ENCODE peak calls at places on chromosome 7, in seven cellular contexts. P is ascending aorta, Y is tibial nerve, L is stomach, C is HCT116, D is suprapubic skin, M is tibial artery. F is an unnamed sample.

GRCh38 chr7:23075571-23075970 is 30.0 kb upstream of the KLHL7 start:
- DNase-seq in P (no peak), Y (no peak), L (no peak), C (no peak), D (no peak), M (no peak), F (no peak)

GRCh38 chr7:148587076-148587475 is 3.5 kb upstream of the C7orf33 start:
- DNase-seq in P (no peak), Y (no peak), L (no peak), C (no peak), D (no peak), M (no peak), F (no peak)

GRCh38 chr7:150375662-150376521 is 3.2 kb upstream of the ZNF775 start:
- DNase-seq in P (no peak), Y (no peak), L (no peak), C (no peak), D (no peak), M (no peak), F (no peak)

GRCh38 chr7:127629268-127629854 is 11.4 kb upstream of the PAX4 start:
- DNase-seq in P (no peak), Y (no peak), L (peak; percentile 35), C (peak; percentile 50), D (no peak), M (no peak), F (no peak)

GRCh38 chr7:94509264-94509878 is at the start of gene CASD1:
- DNase-seq in P (no peak), Y (no peak), L (peak; percentile 55), C (no peak), D (peak; percentile 70), M (peak; percentile 49), F (peak; percentile 75)

GRCh38 chr7:69937097-69937496 is 338.8 kb downstream of the AUTS2 start:
- DNase-seq in P (no peak), Y (no peak), L (no peak), C (no peak), D (no peak), M (no peak), F (no peak)

GRCh38 chr7:121369462-121369861 is 26.6 kb downstream of the FAM3C start:
- DNase-seq in P (no peak), Y (no peak), L (no peak), C (no peak), D (no peak), M (no peak), F (no peak)

GRCh38 chr7:156474241-156474743 is 166.3 kb upstream of the RNF32 start:
- DNase-seq in P (no peak), Y (no peak), L (no peak), C (no peak), D (no peak), M (no peak), F (no peak)

GRCh38 chr7:98119257-98119918 is 12.7 kb downstream of the LMTK2 start:
- DNase-seq in P (no peak), Y (no peak), L (no peak), C (no peak), D (no peak), M (no peak), F (no peak)

GRCh38 chr7:139936760-139937310 is 107.8 kb downstream of the TBXAS1 start:
- DNase-seq in P (no peak), Y (no peak), L (no peak), C (no peak), D (no peak), M (no peak), F (no peak)

GRCh38 chr7:106563466-106564150 is 97.3 kb downstream of the CCDC71L start:
- DNase-seq in P (no peak), Y (no peak), L (no peak), C (no peak), D (no peak), M (no peak), F (no peak)

GRCh38 chr7:32588657-32589056 is 93.4 kb downstream of the AVL9 start:
- DNase-seq in P (no peak), Y (no peak), L (no peak), C (no peak), D (no peak), M (no peak), F (no peak)

GRCh38 chr7:51246258-51247245 is 70.1 kb downstream of the COBL start:
- DNase-seq in P (no peak), Y (no peak), L (no peak), C (no peak), D (no peak), M (no peak), F (no peak)

GRCh38 chr7:141481971-141482370 is 69.2 kb upstream of the AGK start:
- DNase-seq in P (no peak), Y (no peak), L (no peak), C (no peak), D (no peak), M (no peak), F (no peak)

GRCh38 chr7:77427996-77428603 is 12.0 kb upstream of the GSAP start:
- DNase-seq in P (no peak), Y (no peak), L (no peak), C (no peak), D (no peak), M (no peak), F (no peak)

DNA sequence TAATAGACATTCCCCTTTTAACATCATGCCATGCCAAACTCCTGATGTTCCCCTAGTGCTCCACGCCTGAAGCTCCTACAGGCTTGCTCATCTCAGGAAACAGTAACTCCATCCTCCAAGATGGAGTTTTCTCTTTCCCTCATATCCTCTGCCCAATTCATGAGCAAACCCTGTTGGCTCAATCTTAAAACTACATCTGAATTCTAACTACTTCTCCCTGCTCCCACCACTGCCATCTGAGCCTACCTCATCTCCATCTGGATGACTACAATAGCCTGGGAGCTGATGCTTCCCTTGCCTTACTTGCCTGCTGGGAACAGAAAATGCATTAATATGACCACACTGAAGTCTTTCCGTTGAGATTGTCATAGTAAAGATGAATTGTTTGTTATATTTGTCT is 271.7 kb upstream of the MKLN1 start:
- DNase-seq in P (no peak), Y (no peak), L (no peak), C (no peak), D (no peak), M (no peak), F (no peak)
- TF ChIP-seq CTCF in P (no peak), Y (no peak), L (no peak), C (no peak), D (no peak), M (no peak), F (no peak)

GRCh38 chr7:129169171-129169643 is 19.2 kb upstream of the SMO start:
- DNase-seq in P (no peak), Y (peak; percentile 37), L (peak; percentile 54), C (no peak), D (no peak), M (no peak), F (no peak)
- H3K4me3 ChIP-seq in P (peak overlapping the region; percentile 67), Y (peak overlapping the region; percentile 60), L (peak overlapping the region; percentile 53), C (no peak overlapping the region), D (peak overlapping the region; percentile 44), M (peak overlapping the region; percentile 51), F (peak overlapping the region; percentile 76)

DNA sequence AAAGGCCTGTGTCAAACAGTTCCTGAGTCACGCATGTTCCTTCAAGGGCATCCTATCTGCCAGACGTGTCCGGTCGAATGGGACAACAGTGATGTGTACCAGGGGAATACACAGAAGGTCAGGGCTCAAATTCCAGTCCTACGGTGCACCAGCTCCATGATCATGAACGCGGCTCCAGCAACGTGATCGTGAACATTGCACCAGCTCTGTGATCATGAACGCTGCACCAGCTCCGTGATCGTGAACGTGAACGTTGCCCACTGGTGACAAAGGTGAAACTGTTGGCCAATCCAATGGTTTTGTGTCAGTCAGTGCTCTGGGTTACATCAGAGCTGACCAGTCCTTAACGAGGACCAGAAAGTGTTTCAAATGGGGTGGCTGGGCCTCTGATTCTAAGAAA is 4.3 kb upstream of the PTPRN2 start:
- DNase-seq in P (no peak), Y (no peak), L (no peak), C (no peak), D (peak; percentile 26), M (no peak), F (no peak)
- H3K27ac ChIP-seq in P (no peak overlapping the region), Y (no peak overlapping the region), L (no peak overlapping the region), C (no peak overlapping the region), D (no peak overlapping the region), M (no peak overlapping the region), F (no peak overlapping the region)

GRCh38 chr7:157768198-157768597 is 431.4 kb downstream of the DNAJB6 start:
- DNase-seq in P (no peak), Y (no peak), L (no peak), C (no peak), D (no peak), M (no peak), F (no peak)

GRCh38 chr7:157770716-157771320 is 434.0 kb downstream of the DNAJB6 start:
- DNase-seq in P (no peak), Y (no peak), L (no peak), C (no peak), D (no peak), M (no peak), F (no peak)

GRCh38 chr7:157767466-157767865 is 430.7 kb downstream of the DNAJB6 start:
- DNase-seq in P (no peak), Y (no peak), L (no peak), C (no peak), D (no peak), M (no peak), F (no peak)

GRCh38 chr7:157769870-157770213 is 433.0 kb downstream of the DNAJB6 start:
- DNase-seq in P (no peak), Y (no peak), L (no peak), C (no peak), D (no peak), M (no peak), F (no peak)

GRCh38 chr7:157769016-157769869 is 432.4 kb downstream of the DNAJB6 start:
- DNase-seq in P (no peak), Y (no peak), L (no peak), C (no peak), D (no peak), M (no peak), F (no peak)
- TF ChIP-seq CTCF in P (no peak), Y (no peak), L (no peak), C (no peak), D (no peak), M (no peak), F (no peak)

DNA sequence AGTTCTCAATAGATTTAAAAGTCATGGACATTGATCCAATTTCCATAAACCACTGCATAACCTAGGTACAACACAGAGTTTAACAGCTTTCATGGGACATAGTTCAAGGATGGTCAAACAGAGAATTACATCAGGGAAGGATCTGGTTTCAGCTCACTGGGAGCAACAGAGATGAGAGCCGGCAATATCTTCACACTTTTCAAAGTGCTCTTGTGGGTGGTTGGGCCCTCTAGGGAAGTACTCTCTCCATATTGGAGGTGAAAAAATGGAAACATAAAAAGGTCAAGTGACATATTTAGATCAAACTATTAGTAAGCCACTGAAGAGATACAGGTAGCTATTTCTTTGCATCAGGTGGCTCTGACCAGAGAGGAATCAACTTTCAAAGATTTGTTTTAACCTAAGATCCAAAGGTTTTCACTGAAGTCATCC is 61.8 kb upstream of the LRRN3 start:
- DNase-seq in P (no peak), Y (no peak), L (no peak), C (no peak), D (no peak), M (no peak), F (no peak)
- H3K4me3 ChIP-seq in P (no peak overlapping the region), Y (no peak overlapping the region), L (no peak overlapping the region), C (no peak overlapping the region), D (no peak overlapping the region), M (no peak overlapping the region), F (no peak overlapping the region)

GRCh38 chr7:2776353-2776752 is 67.8 kb downstream of the GNA12 start:
- DNase-seq in P (no peak), Y (no peak), L (no peak), C (no peak), D (no peak), M (no peak), F (peak; percentile 60)
- H3K27ac ChIP-seq in P (no peak overlapping the region), Y (no peak overlapping the region), L (no peak overlapping the region), C (no peak overlapping the region), D (no peak overlapping the region), M (no peak overlapping the region), F (no peak overlapping the region)